ENCODE peak calls at places on chromosome 6, in five cellular contexts. L is ovary; W is stimulated activated CD8-positive, alpha-beta memory T cell treated with anti-CD3 and anti-CD28 coated beads, Interleukin-4, amount 100 ng/mL, for 48 hours; F is HFFc6; G is kidney tubule cell. I is an unnamed sample.

GRCh38 chr6:5351552-5351951 is 90.2 kb downstream of the FARS2 start:
- DNase-seq in L (no peak), W (no peak), F (no peak), G (no peak), I (no peak)

GRCh38 chr6:108592371-108593337 is 31.9 kb downstream of the FOXO3 start:
- DNase-seq in L (no peak), W (peak; percentile 61), F (peak; percentile 92), G (peak; percentile 91), I (no peak)

GRCh38 chr6:5737460-5737859 is 269.3 kb downstream of the NRN1 start:
- DNase-seq in L (no peak), W (no peak), F (no peak), G (no peak), I (no peak)

GRCh38 chr6:139376604-139377218 is 2.3 kb upstream of the CITED2 start:
- DNase-seq in L (peak; percentile 62), W (no peak), F (peak; percentile 55), G (peak; percentile 86), I (no peak)

GRCh38 chr6:139256087-139256486 is 35.7 kb downstream of the TXLNB start:
- DNase-seq in L (no peak), W (no peak), F (peak; percentile 25), G (no peak), I (no peak)

GRCh38 chr6:42292002-42292735 is 74.5 kb upstream of the MRPS10 start:
- DNase-seq in L (no peak), W (no peak), F (peak; percentile 82), G (peak; percentile 90), I (peak; percentile 1)

GRCh38 chr6:81939774-81940165 is 187.3 kb upstream of the TENT5A start:
- DNase-seq in L (no peak), W (no peak), F (no peak), G (peak; percentile 7), I (no peak)

GRCh38 chr6:163260111-163260895 is 154.2 kb upstream of the QKI start:
- DNase-seq in L (peak; percentile 24), W (no peak), F (no peak), G (no peak), I (peak; percentile 32)

GRCh38 chr6:31558631-31559500 is 11.5 kb downstream of the NFKBIL1 start:
- DNase-seq in L (no peak), W (peak; percentile 77), F (peak; percentile 4), G (no peak), I (no peak)

GRCh38 chr6:119727504-119728219 is 378.1 kb upstream of the MAN1A1 start:
- DNase-seq in L (no peak), W (no peak), F (no peak), G (peak; percentile 21), I (no peak)

GRCh38 chr6:23091795-23092194 is 522.4 kb downstream of the HDGFL1 start:
- DNase-seq in L (no peak), W (no peak), F (no peak), G (no peak), I (no peak)

GRCh38 chr6:28817808-28818145 is 106.0 kb downstream of the TRIM27 start:
- DNase-seq in L (no peak), W (no peak), F (no peak), G (no peak), I (no peak)

GRCh38 chr6:126198581-126198980 is 141.3 kb upstream of the CENPW start:
- DNase-seq in L (no peak), W (no peak), F (no peak), G (no peak), I (no peak)

GRCh38 chr6:2476376-2476775 is 231.0 kb upstream of the GMDS start:
- DNase-seq in L (no peak), W (no peak), F (no peak), G (peak; percentile 80), I (no peak)

GRCh38 chr6:45898941-45899682 is 116.5 kb downstream of the CLIC5 start:
- DNase-seq in L (no peak), W (no peak), F (no peak), G (no peak), I (no peak)

GRCh38 chr6:100257661-100258395 is 206.9 kb downstream of the SIM1 start:
- DNase-seq in L (no peak), W (no peak), F (peak; percentile 77), G (peak; percentile 60), I (peak; percentile 64)

GRCh38 chr6:117253785-117254184 is 11.6 kb upstream of the VGLL2 start:
- DNase-seq in L (no peak), W (no peak), F (no peak), G (no peak), I (no peak)